ENCODE peak calls at places on chromosomes 7 and 10, in ten cellular contexts. Z is DMS153; N is NB4; I is left lobe of liver; J is lower lobe of right lung; K is stimulated activated CD8-positive, alpha-beta memory T cell treated with anti-CD3 and anti-CD28 coated beads, Interleukin-15, amount 100 ng/mL, for 24 hours; D is neural progenitor cell; E is skeletal muscle cell; Y is dermis blood vessel endothelial cell; R is anterior cingulate cortex. U is an unnamed sample.

GRCh38 chr7:129434172-129434845 is at the start of gene STRIP2:
- DNase-seq in E (peak; percentile 42), D (peak; percentile 98), Z (peak; percentile 78), R (peak; percentile 86), Y (peak; percentile 91), I (peak; percentile 93), N (peak; percentile 97), K (peak; percentile 85), J (peak; percentile 94), U (peak; percentile 84)

GRCh38 chr10:113187066-113187777 is 237.2 kb downstream of the TCF7L2 start:
- DNase-seq in Y (peak; percentile 25), I (no peak), R (peak; percentile 84), D (no peak), N (no peak), J (no peak), K (no peak), E (no peak), Z (peak; percentile 7), U (peak; percentile 20)

GRCh38 chr7:85021090-85021704 is 165.7 kb downstream of the SEMA3D start:
- DNase-seq in I (no peak), E (no peak), N (peak; percentile 14), K (no peak), Y (peak; percentile 61), D (peak; percentile 19), J (no peak), R (no peak), Z (no peak), U (peak; percentile 33)

GRCh38 chr10:75105576-75106197 is 5.8 kb upstream of the SAMD8 start:
- DNase-seq in Y (no peak), I (peak; percentile 39), K (no peak), J (no peak), R (no peak), N (no peak), Z (no peak), E (no peak), D (no peak), U (no peak)

GRCh38 chr10:21757601-21757901 is 223.5 kb downstream of the MLLT10 start:
- DNase-seq in R (no peak), Y (no peak), E (no peak), D (peak; percentile 38), N (no peak), J (no peak), I (no peak), K (no peak), Z (no peak), U (no peak)

GRCh38 chr7:5695037-5695708 is 86.3 kb downstream of the RNF216 start:
- DNase-seq in I (no peak), Z (no peak), R (no peak), D (no peak), J (no peak), Y (peak; percentile 49), E (peak; percentile 69), K (peak; percentile 32), N (no peak), U (no peak)

GRCh38 chr10:71571460-71572175 is 148.0 kb downstream of the C10orf105 start:
- DNase-seq in E (no peak), N (no peak), K (no peak), Z (no peak), D (no peak), I (no peak), J (no peak), R (no peak), Y (no peak), U (no peak)

GRCh38 chr7:74475987-74476350 is 22.3 kb downstream of the GTF2IRD1 start:
- DNase-seq in J (no peak), E (no peak), R (no peak), I (no peak), N (no peak), D (no peak), Z (no peak), Y (no peak), K (no peak), U (no peak)

GRCh38 chr10:7915923-7916322 is 97.6 kb downstream of the TAF3 start:
- DNase-seq in R (no peak), E (peak; percentile 23), N (no peak), J (no peak), Y (peak; percentile 39), I (no peak), Z (peak; percentile 0), D (no peak), K (no peak), U (peak; percentile 63)

GRCh38 chr7:17849504-17849903 is 90.8 kb downstream of the SNX13 start:
- DNase-seq in D (no peak), K (no peak), N (no peak), E (peak; percentile 48), R (no peak), Y (no peak), J (no peak), Z (no peak), I (no peak), U (no peak)

GRCh38 chr10:33126118-33126517 is 168.1 kb upstream of the ITGB1 start:
- DNase-seq in E (no peak), R (no peak), Z (no peak), D (no peak), J (no peak), Y (peak; percentile 54), I (no peak), N (no peak), K (no peak), U (peak; percentile 31)

GRCh38 chr7:129376778-129377700 is 57.2 kb upstream of the STRIP2 start:
- DNase-seq in R (no peak), Z (no peak), J (no peak), E (peak; percentile 39), I (no peak), N (peak; percentile 95), K (no peak), D (no peak), Y (peak; percentile 49), U (peak; percentile 59)

GRCh38 chr10:92814790-92815189 is 33.5 kb upstream of the EXOC6 start:
- DNase-seq in R (no peak), Z (no peak), Y (no peak), D (no peak), N (no peak), K (no peak), J (no peak), E (no peak), I (no peak), U (no peak)

GRCh38 chr7:79454325-79454960 is 976 bp upstream of the MAGI2 start:
- DNase-seq in K (no peak), Z (no peak), D (peak; percentile 71), I (peak; percentile 54), E (no peak), Y (no peak), N (no peak), J (peak; percentile 50), R (peak; percentile 35), U (no peak)

GRCh38 chr7:157027568-157028527 is 17.4 kb upstream of the MNX1 start:
- DNase-seq in E (no peak), Y (no peak), J (no peak), Z (peak; percentile 41), D (no peak), R (no peak), K (no peak), I (no peak), N (no peak), U (peak; percentile 79)

GRCh38 chr7:50657341-50657873 is 92.2 kb upstream of the DDC start:
- DNase-seq in R (no peak), E (peak; percentile 84), N (no peak), J (no peak), Y (peak; percentile 54), I (peak; percentile 47), Z (no peak), D (no peak), K (no peak), U (peak; percentile 65)

GRCh38 chr10:79112898-79113431 is 44.2 kb downstream of the ZMIZ1 start:
- DNase-seq in N (no peak), E (peak; percentile 67), D (no peak), I (no peak), R (no peak), Y (peak; percentile 73), K (no peak), Z (no peak), J (peak; percentile 62), U (peak; percentile 93)

GRCh38 chr7:1874522-1875389 is 204.7 kb downstream of the ELFN1 start:
- DNase-seq in N (no peak), R (no peak), I (no peak), K (no peak), Z (peak; percentile 64), Y (no peak), D (no peak), J (no peak), E (no peak), U (no peak)

GRCh38 chr7:101990811-101991418 is 173.5 kb downstream of the CUX1 start:
- DNase-seq in Y (no peak), D (no peak), E (no peak), K (no peak), I (no peak), J (no peak), R (no peak), Z (no peak), N (peak; percentile 60), U (no peak)

GRCh38 chr7:1239455-1240295 is 7.0 kb downstream of the UNCX start:
- DNase-seq in Y (no peak), R (no peak), Z (no peak), N (no peak), D (peak; percentile 64), I (no peak), J (no peak), K (no peak), E (no peak), U (no peak)

GRCh38 chr10:101021239-101021638 is 9.7 kb downstream of the PDZD7 start:
- DNase-seq in N (no peak), E (no peak), K (no peak), Y (no peak), J (no peak), R (no peak), Z (no peak), D (no peak), I (no peak), U (no peak)

GRCh38 chr7:132520591-132520990 is 55.7 kb downstream of the PLXNA4 start:
- DNase-seq in I (no peak), Z (no peak), N (no peak), D (no peak), J (no peak), K (no peak), Y (no peak), R (no peak), E (no peak), U (no peak)

GRCh38 chr7:48938539-48938938 is 14.2 kb downstream of the CDC14C start:
- DNase-seq in Y (no peak), R (no peak), D (no peak), I (no peak), E (no peak), Z (no peak), J (no peak), K (no peak), N (no peak), U (peak; percentile 36)

GRCh38 chr10:21071001-21071673 is 174.0 kb upstream of the NEBL start:
- DNase-seq in N (no peak), I (no peak), Z (no peak), R (no peak), J (no peak), D (no peak), Y (no peak), K (no peak), E (no peak), U (no peak)